ENCODE peak calls at places on chromosomes 6 and 20, in eight cellular contexts. H, J, S, X, G, C, N and E are unnamed samples.

GRCh38 chr6:88983532-88983931 is 20.1 kb upstream of the RNGTT start:
- DNase-seq in H (no peak), J (no peak), S (peak), X (no peak), G (no peak), C (no peak), N (peak), E (peak)

GRCh38 chr6:20811112-20811746 is 277.0 kb downstream of the CDKAL1 start:
- DNase-seq in H (no peak), J (no peak), S (peak), X (no peak), G (no peak), C (peak), N (peak), E (peak)

GRCh38 chr6:157370755-157371154 is 10.2 kb upstream of the ZDHHC14 start:
- DNase-seq in H (no peak), J (no peak), S (no peak), X (no peak), G (no peak), C (no peak), N (no peak), E (no peak)

GRCh38 chr6:1757133-1757532 is 147.4 kb downstream of the FOXC1 start:
- DNase-seq in H (no peak), J (no peak), S (no peak), X (no peak), G (no peak), C (no peak), N (no peak), E (no peak)

GRCh38 chr6:165605901-165606739 is 56.9 kb downstream of the PDE10A start:
- DNase-seq in H (no peak), J (no peak), S (no peak), X (no peak), G (peak), C (no peak), N (no peak), E (no peak)

GRCh38 chr20:57072184-57072583 is 194.3 kb downstream of the BMP7 start:
- DNase-seq in H (no peak), J (no peak), S (no peak), X (no peak), G (no peak), C (no peak), N (no peak), E (no peak)

GRCh38 chr6:30748851-30749540 is 4.6 kb upstream of the IER3 start:
- DNase-seq in H (no peak), J (no peak), S (no peak), X (no peak), G (no peak), C (no peak), N (peak), E (peak)

GRCh38 chr20:24070679-24071078 is 82.1 kb upstream of the GGTLC1 start:
- DNase-seq in H (no peak), J (no peak), S (no peak), X (no peak), G (no peak), C (no peak), N (no peak), E (no peak)

GRCh38 chr6:39330476-39330875 is 8.0 kb upstream of the KCNK16 start:
- DNase-seq in H (no peak), J (peak), S (no peak), X (no peak), G (no peak), C (no peak), N (no peak), E (no peak)

GRCh38 chr20:54056762-54057639 is 13.4 kb downstream of the BCAS1 start:
- DNase-seq in H (no peak), J (no peak), S (no peak), X (no peak), G (no peak), C (no peak), N (no peak), E (no peak)

GRCh38 chr20:45359406-45360148 is 3.4 kb upstream of the SYS1 start:
- DNase-seq in H (no peak), J (no peak), S (no peak), X (no peak), G (peak), C (no peak), N (no peak), E (peak)

GRCh38 chr6:129488313-129488712 is 221.7 kb downstream of the ARHGAP18 start:
- DNase-seq in H (no peak), J (no peak), S (no peak), X (no peak), G (no peak), C (no peak), N (no peak), E (no peak)

GRCh38 chr6:71254323-71254722 is 34.3 kb upstream of the OGFRL1 start:
- DNase-seq in H (no peak), J (no peak), S (no peak), X (no peak), G (no peak), C (no peak), N (no peak), E (no peak)

GRCh38 chr6:80886475-80886874 is 780.0 kb downstream of the BCKDHB start:
- DNase-seq in H (no peak), J (no peak), S (no peak), X (no peak), G (no peak), C (no peak), N (no peak), E (no peak)

GRCh38 chr20:58039569-58040092 is 188.8 kb downstream of the ANKRD60 start:
- DNase-seq in H (peak), J (no peak), S (no peak), X (no peak), G (no peak), C (no peak), N (no peak), E (no peak)

GRCh38 chr6:33696538-33697518 is 14.7 kb downstream of the UQCC2 start:
- DNase-seq in H (peak), J (peak), S (no peak), X (no peak), G (peak), C (no peak), N (peak), E (peak)

GRCh38 chr6:144263786-144264185 is 21.3 kb upstream of the UTRN start:
- DNase-seq in H (no peak), J (no peak), S (no peak), X (no peak), G (no peak), C (no peak), N (peak), E (no peak)

GRCh38 chr6:134049586-134049985 is 2.8 kb downstream of the SLC2A12 start:
- DNase-seq in H (no peak), J (no peak), S (no peak), X (no peak), G (no peak), C (no peak), N (no peak), E (no peak)

GRCh38 chr20:45311589-45312211 is 3.6 kb upstream of the MATN4 start:
- DNase-seq in H (peak), J (no peak), S (peak), X (no peak), G (peak), C (no peak), N (peak), E (peak)

GRCh38 chr20:38001173-38001875 is 31.9 kb downstream of the TTI1 start:
- DNase-seq in H (no peak), J (no peak), S (no peak), X (no peak), G (no peak), C (peak), N (peak), E (peak)

GRCh38 chr6:87873556-87873955 is 171.5 kb upstream of the AKIRIN2 start:
- DNase-seq in H (no peak), J (no peak), S (no peak), X (no peak), G (no peak), C (no peak), N (no peak), E (no peak)

GRCh38 chr20:21183722-21184121 is 57.8 kb downstream of the KIZ start:
- DNase-seq in H (no peak), J (no peak), S (no peak), X (no peak), G (no peak), C (no peak), N (peak), E (peak)

GRCh38 chr20:21180248-21180647 is 54.4 kb downstream of the KIZ start:
- DNase-seq in H (no peak), J (no peak), S (no peak), X (no peak), G (no peak), C (no peak), N (no peak), E (no peak)

GRCh38 chr20:21184810-21185209 is 58.9 kb downstream of the KIZ start:
- DNase-seq in H (no peak), J (no peak), S (no peak), X (no peak), G (no peak), C (no peak), N (peak), E (peak)

GRCh38 chr20:21181028-21181427 is 55.1 kb downstream of the KIZ start:
- DNase-seq in H (no peak), J (no peak), S (no peak), X (no peak), G (no peak), C (no peak), N (no peak), E (no peak)

DNA sequence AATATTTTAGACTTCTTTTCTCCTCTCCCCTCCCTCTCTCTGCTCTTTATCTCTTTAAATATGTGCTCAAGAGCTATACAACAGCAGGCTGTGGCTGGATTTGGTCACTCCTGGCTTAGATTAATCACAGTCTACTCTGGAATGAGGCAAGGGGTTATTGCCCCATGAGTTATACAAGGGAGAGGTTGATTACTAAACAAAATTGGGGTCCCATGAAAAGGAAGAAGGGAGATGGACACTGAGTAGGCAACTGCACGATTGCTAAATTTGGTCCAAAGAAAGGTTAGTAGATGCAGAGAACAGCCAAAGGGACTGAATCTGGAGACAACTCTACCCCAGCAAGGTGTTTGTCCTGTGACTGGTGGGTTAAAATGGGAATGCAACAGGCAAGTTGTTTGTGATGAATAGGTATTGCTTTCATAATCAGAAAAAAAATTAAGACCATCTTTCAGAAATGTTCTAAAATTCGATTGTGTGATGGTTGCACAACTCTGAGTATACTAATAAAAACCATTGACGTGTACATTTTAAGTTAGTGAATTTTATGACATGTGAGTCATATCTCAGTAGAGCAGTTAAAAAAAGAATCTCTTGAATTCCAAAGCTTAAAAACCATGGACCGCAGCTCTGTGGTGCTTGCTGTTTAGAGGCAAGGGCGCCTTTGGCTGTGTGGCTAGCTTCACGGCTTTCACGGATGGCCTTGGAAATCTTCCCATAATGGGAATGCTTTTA is 57.1 kb downstream of the KIZ start:
- DNase-seq in H (no peak), J (no peak), S (no peak), X (no peak), G (no peak), C (peak), N (peak), E (peak)
- H3K4me3 ChIP-seq in H (no peak), J (no peak), S (no peak), X (no peak), G (no peak), C (no peak), N (no peak), E (no peak)

GRCh38 chr6:128290221-128290620 is 230.2 kb downstream of the PTPRK start:
- DNase-seq in H (no peak), J (no peak), S (no peak), X (no peak), G (no peak), C (no peak), N (no peak), E (no peak)

DNA sequence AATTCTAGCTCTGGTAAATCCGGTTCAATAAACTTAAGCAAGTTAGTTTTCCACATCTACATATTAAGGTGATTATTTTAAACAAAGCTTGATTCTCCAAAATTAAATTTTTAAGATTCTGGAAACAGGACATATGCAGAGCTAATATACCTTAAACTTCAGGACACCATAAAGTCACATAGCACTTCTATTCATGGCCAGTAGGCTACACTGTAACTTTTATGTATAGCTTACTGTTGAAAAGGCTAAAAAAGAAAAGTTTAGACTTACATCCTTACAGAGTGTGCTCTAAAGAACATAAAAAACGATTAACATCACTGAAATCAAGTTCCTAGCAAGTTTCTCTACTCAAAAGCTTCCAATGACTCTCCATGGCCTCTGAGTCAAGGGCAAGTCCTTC is 224.7 kb downstream of the PTPRK start:
- DNase-seq in H (no peak), J (no peak), S (no peak), X (no peak), G (no peak), C (no peak), N (no peak), E (no peak)
- TF ChIP-seq CTCF in H (no peak), J (no peak), S (no peak), X (no peak), G (no peak), C (no peak), N (peak), E (peak)

DNA sequence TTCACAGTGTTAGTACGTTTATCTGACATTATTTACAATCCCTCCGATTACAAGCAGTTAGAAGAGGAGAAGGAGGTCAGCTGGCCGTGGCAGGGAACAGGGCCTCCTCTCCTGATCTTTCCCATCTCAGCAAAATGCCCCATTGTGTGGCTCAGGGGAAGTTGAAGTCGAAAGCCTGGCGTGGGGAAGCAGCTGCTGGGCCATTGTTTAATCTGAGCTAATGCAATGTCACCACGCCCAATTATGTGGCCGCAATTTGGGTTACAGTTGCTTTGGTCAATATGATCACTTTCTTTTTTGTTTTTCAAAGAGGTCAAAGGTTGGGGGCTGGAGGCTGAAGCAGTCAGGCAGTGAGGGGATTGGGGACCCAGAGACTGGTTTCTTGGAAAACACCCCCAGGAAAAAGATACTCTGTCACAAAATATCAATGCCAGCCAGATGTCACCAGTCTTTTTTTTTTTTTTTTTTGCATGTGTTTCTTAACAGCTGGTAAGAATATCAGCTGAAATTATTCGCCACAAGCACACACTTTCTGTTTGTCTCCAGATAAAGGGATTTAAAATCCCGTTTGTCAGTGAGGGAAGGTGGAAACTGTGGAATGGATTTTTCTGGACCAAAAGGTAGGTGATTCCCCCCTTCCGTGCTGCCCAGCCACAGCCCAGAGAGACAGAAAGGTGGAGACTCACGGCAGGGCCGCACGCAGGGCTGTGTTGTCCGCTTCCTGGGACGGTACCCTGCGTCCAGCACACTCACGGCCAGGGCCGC is 24.6 kb downstream of the DLL1 start:
- DNase-seq in H (no peak), J (no peak), S (no peak), X (no peak), G (no peak), C (no peak), N (no peak), E (no peak)
- H3K4me3 ChIP-seq in H (no peak), J (no peak), S (peak), X (no peak), G (no peak), C (no peak), N (no peak), E (no peak)

GRCh38 chr6:24283043-24283985 is 74.5 kb downstream of the DCDC2 start:
- DNase-seq in H (no peak), J (peak), S (peak), X (no peak), G (peak), C (peak), N (peak), E (peak)
- TF ChIP-seq CTCF in H (peak), J (peak), S (peak), X (peak), G (no peak), C (peak), N (peak), E (peak)

GRCh38 chr6:151068761-151069312 is 170.9 kb upstream of the AKAP12 start:
- DNase-seq in H (no peak), J (no peak), S (no peak), X (no peak), G (no peak), C (peak), N (peak), E (peak)

GRCh38 chr6:151067684-151068596 is 171.8 kb upstream of the AKAP12 start:
- DNase-seq in H (no peak), J (peak), S (peak), X (no peak), G (peak), C (peak), N (peak), E (peak)

GRCh38 chr6:151071295-151071694 is 168.5 kb upstream of the AKAP12 start:
- DNase-seq in H (no peak), J (no peak), S (no peak), X (no peak), G (no peak), C (peak), N (peak), E (peak)

GRCh38 chr6:151069641-151070040 is 170.1 kb upstream of the AKAP12 start:
- DNase-seq in H (no peak), J (no peak), S (no peak), X (no peak), G (no peak), C (no peak), N (no peak), E (no peak)

GRCh38 chr6:151070666-151071065 is 169.1 kb upstream of the AKAP12 start:
- DNase-seq in H (no peak), J (no peak), S (no peak), X (no peak), G (no peak), C (peak), N (peak), E (peak)
- H3K4me3 ChIP-seq in H (no peak), J (no peak), S (peak), X (peak), G (peak), C (peak), N (peak), E (peak)